ENCODE peak calls at places on chromosomes 3 and 15, in seven cellular contexts. One of them, this sample, is unnamed.

GRCh38 chr3:133989931-133990702 is 39.6 kb downstream of the SLCO2A1 start:
- DNase-seq in activated T-helper 1 cell treated with anti-CD3 and anti-CD28 coated beads, Interleukin-12 subunit alpha, Interleukin-12 subunit beta, Interleukin-2, Interleukin-4 antibody, amounts not matched to agents 30 ng/mL and 10 ng/mL and 1 ng/mL, durations not matched to agents 14 hours and 24 hours and 36 hours: no peak
- DNase-seq in Right ventricle myocardium inferior: no peak
- DNase-seq in hepatocyte: no peak
- DNase-seq in Right ventricle myocardium superior: no peak
- DNase-seq in AG08396: no peak
- DNase-seq in ELR: no peak
- DNase-seq in this sample: no peak

GRCh38 chr15:84631706-84632272 is 22.3 kb downstream of the WDR73 start:
- DNase-seq in activated T-helper 1 cell treated with anti-CD3 and anti-CD28 coated beads, Interleukin-12 subunit alpha, Interleukin-12 subunit beta, Interleukin-2, Interleukin-4 antibody, amounts not matched to agents 30 ng/mL and 10 ng/mL and 1 ng/mL, durations not matched to agents 14 hours and 24 hours and 36 hours: no peak
- DNase-seq in Right ventricle myocardium inferior: no peak
- DNase-seq in hepatocyte: no peak
- DNase-seq in Right ventricle myocardium superior: no peak
- DNase-seq in AG08396: peak
- DNase-seq in ELR: peak
- DNase-seq in this sample: no peak

GRCh38 chr3:76474632-76475031 is 565.3 kb upstream of the ROBO2 start:
- DNase-seq in activated T-helper 1 cell treated with anti-CD3 and anti-CD28 coated beads, Interleukin-12 subunit alpha, Interleukin-12 subunit beta, Interleukin-2, Interleukin-4 antibody, amounts not matched to agents 30 ng/mL and 10 ng/mL and 1 ng/mL, durations not matched to agents 14 hours and 24 hours and 36 hours: no peak
- DNase-seq in Right ventricle myocardium inferior: no peak
- DNase-seq in hepatocyte: no peak
- DNase-seq in Right ventricle myocardium superior: no peak
- DNase-seq in AG08396: no peak
- DNase-seq in ELR: peak
- DNase-seq in this sample: no peak

GRCh38 chr3:143266512-143266911 is 146.9 kb downstream of the CHST2 start:
- DNase-seq in activated T-helper 1 cell treated with anti-CD3 and anti-CD28 coated beads, Interleukin-12 subunit alpha, Interleukin-12 subunit beta, Interleukin-2, Interleukin-4 antibody, amounts not matched to agents 30 ng/mL and 10 ng/mL and 1 ng/mL, durations not matched to agents 14 hours and 24 hours and 36 hours: no peak
- DNase-seq in Right ventricle myocardium inferior: no peak
- DNase-seq in hepatocyte: no peak
- DNase-seq in Right ventricle myocardium superior: no peak
- DNase-seq in AG08396: no peak
- DNase-seq in ELR: no peak
- DNase-seq in this sample: no peak

GRCh38 chr3:127735767-127736693 is 63.3 kb downstream of the ABTB1 start:
- DNase-seq in activated T-helper 1 cell treated with anti-CD3 and anti-CD28 coated beads, Interleukin-12 subunit alpha, Interleukin-12 subunit beta, Interleukin-2, Interleukin-4 antibody, amounts not matched to agents 30 ng/mL and 10 ng/mL and 1 ng/mL, durations not matched to agents 14 hours and 24 hours and 36 hours: no peak
- DNase-seq in Right ventricle myocardium inferior: no peak
- DNase-seq in hepatocyte: peak
- DNase-seq in Right ventricle myocardium superior: peak
- DNase-seq in AG08396: peak
- DNase-seq in ELR: peak
- DNase-seq in this sample: no peak

GRCh38 chr3:9792405-9793160 is at the start of the genes ARPC4 and TADA3:
- DNase-seq in activated T-helper 1 cell treated with anti-CD3 and anti-CD28 coated beads, Interleukin-12 subunit alpha, Interleukin-12 subunit beta, Interleukin-2, Interleukin-4 antibody, amounts not matched to agents 30 ng/mL and 10 ng/mL and 1 ng/mL, durations not matched to agents 14 hours and 24 hours and 36 hours: peak
- DNase-seq in Right ventricle myocardium inferior: peak
- DNase-seq in hepatocyte: peak
- DNase-seq in Right ventricle myocardium superior: peak
- DNase-seq in AG08396: peak
- DNase-seq in ELR: peak
- DNase-seq in this sample: peak

GRCh38 chr15:64006642-64007041 is 39.6 kb downstream of the DAPK2 start:
- DNase-seq in activated T-helper 1 cell treated with anti-CD3 and anti-CD28 coated beads, Interleukin-12 subunit alpha, Interleukin-12 subunit beta, Interleukin-2, Interleukin-4 antibody, amounts not matched to agents 30 ng/mL and 10 ng/mL and 1 ng/mL, durations not matched to agents 14 hours and 24 hours and 36 hours: no peak
- DNase-seq in Right ventricle myocardium inferior: no peak
- DNase-seq in hepatocyte: no peak
- DNase-seq in Right ventricle myocardium superior: no peak
- DNase-seq in AG08396: no peak
- DNase-seq in ELR: no peak
- DNase-seq in this sample: no peak

GRCh38 chr3:42849017-42849416 is 26.7 kb downstream of the CYP8B1 start:
- DNase-seq in activated T-helper 1 cell treated with anti-CD3 and anti-CD28 coated beads, Interleukin-12 subunit alpha, Interleukin-12 subunit beta, Interleukin-2, Interleukin-4 antibody, amounts not matched to agents 30 ng/mL and 10 ng/mL and 1 ng/mL, durations not matched to agents 14 hours and 24 hours and 36 hours: no peak
- DNase-seq in Right ventricle myocardium inferior: no peak
- DNase-seq in hepatocyte: no peak
- DNase-seq in Right ventricle myocardium superior: no peak
- DNase-seq in AG08396: no peak
- DNase-seq in ELR: no peak
- DNase-seq in this sample: no peak

GRCh38 chr3:16807441-16807840 is 77.3 kb upstream of the PLCL2 start:
- DNase-seq in activated T-helper 1 cell treated with anti-CD3 and anti-CD28 coated beads, Interleukin-12 subunit alpha, Interleukin-12 subunit beta, Interleukin-2, Interleukin-4 antibody, amounts not matched to agents 30 ng/mL and 10 ng/mL and 1 ng/mL, durations not matched to agents 14 hours and 24 hours and 36 hours: no peak
- DNase-seq in Right ventricle myocardium inferior: no peak
- DNase-seq in hepatocyte: no peak
- DNase-seq in Right ventricle myocardium superior: no peak
- DNase-seq in AG08396: no peak
- DNase-seq in ELR: peak
- DNase-seq in this sample: no peak

GRCh38 chr3:52047295-52047960 is 8.9 kb downstream of the DUSP7 start:
- DNase-seq in activated T-helper 1 cell treated with anti-CD3 and anti-CD28 coated beads, Interleukin-12 subunit alpha, Interleukin-12 subunit beta, Interleukin-2, Interleukin-4 antibody, amounts not matched to agents 30 ng/mL and 10 ng/mL and 1 ng/mL, durations not matched to agents 14 hours and 24 hours and 36 hours: no peak
- DNase-seq in Right ventricle myocardium inferior: no peak
- DNase-seq in hepatocyte: no peak
- DNase-seq in Right ventricle myocardium superior: no peak
- DNase-seq in AG08396: no peak
- DNase-seq in ELR: peak
- DNase-seq in this sample: no peak

GRCh38 chr3:24678441-24678865 is 183.8 kb upstream of the THRB start:
- DNase-seq in activated T-helper 1 cell treated with anti-CD3 and anti-CD28 coated beads, Interleukin-12 subunit alpha, Interleukin-12 subunit beta, Interleukin-2, Interleukin-4 antibody, amounts not matched to agents 30 ng/mL and 10 ng/mL and 1 ng/mL, durations not matched to agents 14 hours and 24 hours and 36 hours: peak
- DNase-seq in Right ventricle myocardium inferior: no peak
- DNase-seq in hepatocyte: peak
- DNase-seq in Right ventricle myocardium superior: no peak
- DNase-seq in AG08396: peak
- DNase-seq in ELR: peak
- DNase-seq in this sample: no peak

GRCh38 chr3:13886593-13887129 is 6.8 kb upstream of the WNT7A start:
- DNase-seq in activated T-helper 1 cell treated with anti-CD3 and anti-CD28 coated beads, Interleukin-12 subunit alpha, Interleukin-12 subunit beta, Interleukin-2, Interleukin-4 antibody, amounts not matched to agents 30 ng/mL and 10 ng/mL and 1 ng/mL, durations not matched to agents 14 hours and 24 hours and 36 hours: no peak
- DNase-seq in Right ventricle myocardium inferior: no peak
- DNase-seq in hepatocyte: no peak
- DNase-seq in Right ventricle myocardium superior: no peak
- DNase-seq in AG08396: no peak
- DNase-seq in ELR: no peak
- DNase-seq in this sample: peak

GRCh38 chr15:35182841-35183479 is 97.9 kb upstream of the NANOGP8 start:
- DNase-seq in activated T-helper 1 cell treated with anti-CD3 and anti-CD28 coated beads, Interleukin-12 subunit alpha, Interleukin-12 subunit beta, Interleukin-2, Interleukin-4 antibody, amounts not matched to agents 30 ng/mL and 10 ng/mL and 1 ng/mL, durations not matched to agents 14 hours and 24 hours and 36 hours: no peak
- DNase-seq in Right ventricle myocardium inferior: no peak
- DNase-seq in hepatocyte: no peak
- DNase-seq in Right ventricle myocardium superior: no peak
- DNase-seq in AG08396: no peak
- DNase-seq in ELR: no peak
- DNase-seq in this sample: no peak

GRCh38 chr15:59688888-59689625 is at the start of gene BNIP2:
- DNase-seq in activated T-helper 1 cell treated with anti-CD3 and anti-CD28 coated beads, Interleukin-12 subunit alpha, Interleukin-12 subunit beta, Interleukin-2, Interleukin-4 antibody, amounts not matched to agents 30 ng/mL and 10 ng/mL and 1 ng/mL, durations not matched to agents 14 hours and 24 hours and 36 hours: peak
- DNase-seq in Right ventricle myocardium inferior: peak
- DNase-seq in hepatocyte: peak
- DNase-seq in Right ventricle myocardium superior: peak
- DNase-seq in AG08396: peak
- DNase-seq in ELR: peak
- DNase-seq in this sample: peak

GRCh38 chr3:123447749-123448502 is 964 bp downstream of the ADCY5 start:
- DNase-seq in activated T-helper 1 cell treated with anti-CD3 and anti-CD28 coated beads, Interleukin-12 subunit alpha, Interleukin-12 subunit beta, Interleukin-2, Interleukin-4 antibody, amounts not matched to agents 30 ng/mL and 10 ng/mL and 1 ng/mL, durations not matched to agents 14 hours and 24 hours and 36 hours: peak
- DNase-seq in Right ventricle myocardium inferior: no peak
- DNase-seq in hepatocyte: peak
- DNase-seq in Right ventricle myocardium superior: peak
- DNase-seq in AG08396: no peak
- DNase-seq in ELR: no peak
- DNase-seq in this sample: peak

GRCh38 chr3:13498354-13499060 is 18.4 kb downstream of the HDAC11 start:
- DNase-seq in activated T-helper 1 cell treated with anti-CD3 and anti-CD28 coated beads, Interleukin-12 subunit alpha, Interleukin-12 subunit beta, Interleukin-2, Interleukin-4 antibody, amounts not matched to agents 30 ng/mL and 10 ng/mL and 1 ng/mL, durations not matched to agents 14 hours and 24 hours and 36 hours: no peak
- DNase-seq in Right ventricle myocardium inferior: peak
- DNase-seq in hepatocyte: no peak
- DNase-seq in Right ventricle myocardium superior: peak
- DNase-seq in AG08396: no peak
- DNase-seq in ELR: no peak
- DNase-seq in this sample: no peak

GRCh38 chr3:190073264-190073663 is 47.4 kb downstream of the P3H2 start:
- DNase-seq in activated T-helper 1 cell treated with anti-CD3 and anti-CD28 coated beads, Interleukin-12 subunit alpha, Interleukin-12 subunit beta, Interleukin-2, Interleukin-4 antibody, amounts not matched to agents 30 ng/mL and 10 ng/mL and 1 ng/mL, durations not matched to agents 14 hours and 24 hours and 36 hours: no peak
- DNase-seq in Right ventricle myocardium inferior: no peak
- DNase-seq in hepatocyte: peak
- DNase-seq in Right ventricle myocardium superior: no peak
- DNase-seq in AG08396: no peak
- DNase-seq in ELR: no peak
- DNase-seq in this sample: no peak

GRCh38 chr15:89429986-89430385 is 66.4 kb downstream of the RHCG start:
- DNase-seq in activated T-helper 1 cell treated with anti-CD3 and anti-CD28 coated beads, Interleukin-12 subunit alpha, Interleukin-12 subunit beta, Interleukin-2, Interleukin-4 antibody, amounts not matched to agents 30 ng/mL and 10 ng/mL and 1 ng/mL, durations not matched to agents 14 hours and 24 hours and 36 hours: no peak
- DNase-seq in Right ventricle myocardium inferior: no peak
- DNase-seq in hepatocyte: no peak
- DNase-seq in Right ventricle myocardium superior: no peak
- DNase-seq in AG08396: no peak
- DNase-seq in ELR: no peak
- DNase-seq in this sample: no peak

GRCh38 chr15:82111918-82112317 is 66.1 kb upstream of the MEX3B start:
- DNase-seq in activated T-helper 1 cell treated with anti-CD3 and anti-CD28 coated beads, Interleukin-12 subunit alpha, Interleukin-12 subunit beta, Interleukin-2, Interleukin-4 antibody, amounts not matched to agents 30 ng/mL and 10 ng/mL and 1 ng/mL, durations not matched to agents 14 hours and 24 hours and 36 hours: no peak
- DNase-seq in Right ventricle myocardium inferior: no peak
- DNase-seq in hepatocyte: no peak
- DNase-seq in Right ventricle myocardium superior: no peak
- DNase-seq in AG08396: no peak
- DNase-seq in ELR: no peak
- DNase-seq in this sample: no peak

GRCh38 chr15:94638183-94638582 is 406.8 kb downstream of the MCTP2 start:
- DNase-seq in activated T-helper 1 cell treated with anti-CD3 and anti-CD28 coated beads, Interleukin-12 subunit alpha, Interleukin-12 subunit beta, Interleukin-2, Interleukin-4 antibody, amounts not matched to agents 30 ng/mL and 10 ng/mL and 1 ng/mL, durations not matched to agents 14 hours and 24 hours and 36 hours: no peak
- DNase-seq in Right ventricle myocardium inferior: no peak
- DNase-seq in hepatocyte: no peak
- DNase-seq in Right ventricle myocardium superior: no peak
- DNase-seq in AG08396: no peak
- DNase-seq in ELR: no peak
- DNase-seq in this sample: no peak